ENCODE peak calls at places on chromosomes 2 and 18, in six cellular contexts. One of them, this sample, is unnamed. For H3K36me3, the result is how much of the 10 kb centered on the place peaks cover.

GRCh38 chr2:128768066-128768465 is 449.4 kb upstream of the HS6ST1 start:
- DNase-seq in IMR-90: no peak
- DNase-seq in SJSA1: no peak
- DNase-seq in hepatocyte: no peak
- DNase-seq in CD8-positive, alpha-beta T cell: no peak
- DNase-seq in effector memory CD4-positive, alpha-beta T cell: no peak
- DNase-seq in this sample: no peak

GRCh38 chr2:178219247-178219646 is 24.9 kb downstream of the OSBPL6 start:
- DNase-seq in IMR-90: no peak
- DNase-seq in SJSA1: no peak
- DNase-seq in hepatocyte: no peak
- DNase-seq in CD8-positive, alpha-beta T cell: no peak
- DNase-seq in effector memory CD4-positive, alpha-beta T cell: no peak
- DNase-seq in this sample: no peak

GRCh38 chr2:204064119-204064518 is 127.6 kb downstream of the ICOS start:
- DNase-seq in IMR-90: no peak
- DNase-seq in SJSA1: no peak
- DNase-seq in hepatocyte: no peak
- DNase-seq in CD8-positive, alpha-beta T cell: no peak
- DNase-seq in effector memory CD4-positive, alpha-beta T cell: no peak
- DNase-seq in this sample: no peak

GRCh38 chr18:46220116-46220515 is 115.9 kb downstream of the HAUS1 start:
- DNase-seq in IMR-90: peak
- DNase-seq in SJSA1: no peak
- DNase-seq in hepatocyte: no peak
- DNase-seq in CD8-positive, alpha-beta T cell: no peak
- DNase-seq in effector memory CD4-positive, alpha-beta T cell: no peak
- DNase-seq in this sample: no peak

GRCh38 chr2:230203110-230203676 is 16.6 kb downstream of the SP110 start:
- DNase-seq in IMR-90: no peak
- DNase-seq in SJSA1: no peak
- DNase-seq in hepatocyte: no peak
- DNase-seq in CD8-positive, alpha-beta T cell: no peak
- DNase-seq in effector memory CD4-positive, alpha-beta T cell: no peak
- DNase-seq in this sample: no peak

GRCh38 chr18:13265901-13266207 is 47.3 kb downstream of the LDLRAD4 start:
- DNase-seq in IMR-90: no peak
- DNase-seq in SJSA1: no peak
- DNase-seq in hepatocyte: no peak
- DNase-seq in CD8-positive, alpha-beta T cell: no peak
- DNase-seq in effector memory CD4-positive, alpha-beta T cell: no peak
- DNase-seq in this sample: no peak

GRCh38 chr2:97267411-97268074 is 154.6 kb downstream of the ANKRD36 start:
- DNase-seq in IMR-90: peak
- DNase-seq in SJSA1: peak
- DNase-seq in hepatocyte: peak
- DNase-seq in CD8-positive, alpha-beta T cell: peak
- DNase-seq in effector memory CD4-positive, alpha-beta T cell: no peak
- DNase-seq in this sample: peak

GRCh38 chr2:95062247-95062646 is 36.7 kb downstream of the MAL start:
- DNase-seq in IMR-90: no peak
- DNase-seq in SJSA1: no peak
- DNase-seq in hepatocyte: no peak
- DNase-seq in CD8-positive, alpha-beta T cell: no peak
- DNase-seq in effector memory CD4-positive, alpha-beta T cell: no peak
- DNase-seq in this sample: no peak

GRCh38 chr2:162524192-162524591 is 180.3 kb downstream of the GCA start:
- DNase-seq in IMR-90: no peak
- DNase-seq in SJSA1: no peak
- DNase-seq in hepatocyte: peak
- DNase-seq in CD8-positive, alpha-beta T cell: no peak
- DNase-seq in effector memory CD4-positive, alpha-beta T cell: no peak
- DNase-seq in this sample: peak

GRCh38 chr18:33483908-33484307 is 43.4 kb upstream of the CCDC178 start:
- DNase-seq in IMR-90: no peak
- DNase-seq in SJSA1: no peak
- DNase-seq in hepatocyte: no peak
- DNase-seq in CD8-positive, alpha-beta T cell: no peak
- DNase-seq in effector memory CD4-positive, alpha-beta T cell: no peak
- DNase-seq in this sample: no peak

GRCh38 chr18:49300538-49300937 is 159.9 kb downstream of the DYM start:
- DNase-seq in IMR-90: no peak
- DNase-seq in SJSA1: no peak
- DNase-seq in hepatocyte: no peak
- DNase-seq in CD8-positive, alpha-beta T cell: no peak
- DNase-seq in effector memory CD4-positive, alpha-beta T cell: no peak
- DNase-seq in this sample: no peak

GRCh38 chr2:112664689-112665088 is 18.9 kb downstream of the SLC20A1 start:
- DNase-seq in IMR-90: no peak
- DNase-seq in SJSA1: no peak
- DNase-seq in hepatocyte: no peak
- DNase-seq in CD8-positive, alpha-beta T cell: no peak
- DNase-seq in effector memory CD4-positive, alpha-beta T cell: no peak
- DNase-seq in this sample: no peak

GRCh38 chr18:71443726-71444480 is 1100.2 kb downstream of the CBLN2 start:
- DNase-seq in IMR-90: no peak
- DNase-seq in SJSA1: no peak
- DNase-seq in hepatocyte: no peak
- DNase-seq in CD8-positive, alpha-beta T cell: no peak
- DNase-seq in effector memory CD4-positive, alpha-beta T cell: no peak
- DNase-seq in this sample: no peak

GRCh38 chr18:76377359-76377756 is 117.7 kb downstream of the ZNF516 start:
- DNase-seq in IMR-90: no peak
- DNase-seq in SJSA1: no peak
- DNase-seq in hepatocyte: no peak
- DNase-seq in CD8-positive, alpha-beta T cell: no peak
- DNase-seq in effector memory CD4-positive, alpha-beta T cell: no peak
- DNase-seq in this sample: no peak

GRCh38 chr2:128901572-128902391 is 583.1 kb upstream of the HS6ST1 start:
- DNase-seq in IMR-90: no peak
- DNase-seq in SJSA1: no peak
- DNase-seq in hepatocyte: no peak
- DNase-seq in CD8-positive, alpha-beta T cell: no peak
- DNase-seq in effector memory CD4-positive, alpha-beta T cell: no peak
- DNase-seq in this sample: no peak

GRCh38 chr2:159615936-159616733 is at the start of gene BAZ2B:
- DNase-seq in IMR-90: peak
- DNase-seq in SJSA1: peak
- DNase-seq in hepatocyte: peak
- DNase-seq in CD8-positive, alpha-beta T cell: peak
- DNase-seq in effector memory CD4-positive, alpha-beta T cell: no peak
- DNase-seq in this sample: peak

GRCh38 chr2:220057922-220058321 is 430.5 kb downstream of the SLC4A3 start:
- DNase-seq in IMR-90: no peak
- DNase-seq in SJSA1: no peak
- DNase-seq in hepatocyte: no peak
- DNase-seq in CD8-positive, alpha-beta T cell: no peak
- DNase-seq in effector memory CD4-positive, alpha-beta T cell: no peak
- DNase-seq in this sample: no peak

GRCh38 chr2:238424313-238424700 is 2.4 kb upstream of the ASB1 start:
- DNase-seq in IMR-90: peak
- DNase-seq in SJSA1: no peak
- DNase-seq in hepatocyte: no peak
- DNase-seq in CD8-positive, alpha-beta T cell: no peak
- DNase-seq in effector memory CD4-positive, alpha-beta T cell: no peak
- DNase-seq in this sample: no peak

GRCh38 chr2:179261161-179261825 is 3.3 kb downstream of the SESTD1 start:
- DNase-seq in IMR-90: no peak
- DNase-seq in SJSA1: no peak
- DNase-seq in hepatocyte: no peak
- DNase-seq in CD8-positive, alpha-beta T cell: no peak
- DNase-seq in effector memory CD4-positive, alpha-beta T cell: no peak
- DNase-seq in this sample: no peak

GRCh38 chr2:143379955-143380354 is 250.7 kb downstream of the ARHGAP15 start:
- DNase-seq in IMR-90: no peak
- DNase-seq in SJSA1: no peak
- DNase-seq in hepatocyte: no peak
- DNase-seq in CD8-positive, alpha-beta T cell: no peak
- DNase-seq in effector memory CD4-positive, alpha-beta T cell: no peak
- DNase-seq in this sample: no peak

GRCh38 chr2:216636570-216637450 is 3.6 kb downstream of the IGFBP2 start:
- DNase-seq in IMR-90: peak
- DNase-seq in SJSA1: no peak
- DNase-seq in hepatocyte: peak
- DNase-seq in CD8-positive, alpha-beta T cell: no peak
- DNase-seq in effector memory CD4-positive, alpha-beta T cell: no peak
- DNase-seq in this sample: peak

GRCh38 chr18:26922313-26922712 is 56.8 kb upstream of the AQP4 start:
- DNase-seq in IMR-90: no peak
- DNase-seq in SJSA1: no peak
- DNase-seq in hepatocyte: no peak
- DNase-seq in CD8-positive, alpha-beta T cell: no peak
- DNase-seq in effector memory CD4-positive, alpha-beta T cell: no peak
- DNase-seq in this sample: no peak

GRCh38 chr2:203904022-203904421 is 32.5 kb upstream of the ICOS start:
- DNase-seq in IMR-90: no peak
- DNase-seq in SJSA1: no peak
- DNase-seq in hepatocyte: no peak
- DNase-seq in CD8-positive, alpha-beta T cell: no peak
- DNase-seq in effector memory CD4-positive, alpha-beta T cell: no peak
- DNase-seq in this sample: no peak

GRCh38 chr2:69180974-69181373 is 168.0 kb downstream of the ANTXR1 start:
- DNase-seq in IMR-90: no peak
- DNase-seq in SJSA1: no peak
- DNase-seq in hepatocyte: no peak
- DNase-seq in CD8-positive, alpha-beta T cell: no peak
- DNase-seq in effector memory CD4-positive, alpha-beta T cell: no peak
- DNase-seq in this sample: no peak
- H3K36me3 ChIP-seq in IMR-90: under half
- H3K36me3 ChIP-seq in SJSA1: under half
- H3K36me3 ChIP-seq in hepatocyte: under half
- H3K36me3 ChIP-seq in CD8-positive, alpha-beta T cell: under half
- H3K36me3 ChIP-seq in effector memory CD4-positive, alpha-beta T cell: under half
- H3K36me3 ChIP-seq in this sample: under half

GRCh38 chr2:234869969-234870368 is 81.8 kb upstream of the SH3BP4 start:
- DNase-seq in IMR-90: no peak
- DNase-seq in SJSA1: no peak
- DNase-seq in hepatocyte: no peak
- DNase-seq in CD8-positive, alpha-beta T cell: no peak
- DNase-seq in effector memory CD4-positive, alpha-beta T cell: no peak
- DNase-seq in this sample: no peak
- H3K4me3 ChIP-seq in IMR-90: no peak
- H3K4me3 ChIP-seq in SJSA1: no peak
- H3K4me3 ChIP-seq in hepatocyte: no peak
- H3K4me3 ChIP-seq in CD8-positive, alpha-beta T cell: no peak
- H3K4me3 ChIP-seq in effector memory CD4-positive, alpha-beta T cell: no peak
- H3K4me3 ChIP-seq in this sample: no peak

DNA sequence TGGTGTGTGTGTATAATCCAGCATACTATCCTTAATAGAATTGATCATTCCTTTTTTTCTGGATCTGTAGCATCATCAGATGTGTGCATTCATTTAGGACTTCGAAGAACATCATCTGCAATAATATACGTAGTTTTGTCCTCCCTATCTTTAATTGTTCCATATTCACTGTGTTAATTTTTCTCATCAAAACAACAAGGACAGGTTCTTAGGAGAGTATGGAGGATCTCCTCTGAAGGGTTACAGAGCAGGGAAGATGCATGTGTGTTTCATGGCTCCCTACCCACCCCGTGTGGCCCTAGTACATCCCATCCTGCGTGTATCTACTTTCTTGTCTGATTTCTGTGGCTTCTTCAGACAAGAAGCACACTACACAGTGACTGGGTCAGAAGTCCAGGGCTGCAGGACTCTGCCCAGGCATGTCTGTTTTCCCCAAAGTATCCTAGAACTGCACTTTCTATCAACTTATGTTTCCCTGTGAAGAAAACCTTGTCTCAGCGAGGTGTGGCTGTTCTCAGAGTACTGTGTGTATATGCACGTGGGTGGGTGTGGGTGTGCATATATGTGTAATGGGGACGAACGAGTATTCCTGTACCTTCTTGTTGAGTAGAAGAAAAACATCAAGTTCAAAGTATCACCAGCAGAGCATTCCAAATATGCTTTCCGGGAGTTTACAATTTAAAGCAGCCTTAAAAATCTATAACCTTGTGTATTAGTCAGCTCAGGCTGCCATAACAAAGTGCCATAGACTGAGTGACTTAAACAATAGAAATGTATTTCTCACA is 220.4 kb upstream of the FOSL2 start:
- DNase-seq in IMR-90: peak
- DNase-seq in SJSA1: no peak
- DNase-seq in hepatocyte: peak
- DNase-seq in CD8-positive, alpha-beta T cell: no peak
- DNase-seq in effector memory CD4-positive, alpha-beta T cell: no peak
- DNase-seq in this sample: no peak
- H3K36me3 ChIP-seq in IMR-90: under half
- H3K36me3 ChIP-seq in SJSA1: under half
- H3K36me3 ChIP-seq in hepatocyte: under half
- H3K36me3 ChIP-seq in CD8-positive, alpha-beta T cell: under half
- H3K36me3 ChIP-seq in effector memory CD4-positive, alpha-beta T cell: under half
- H3K36me3 ChIP-seq in this sample: under half

DNA sequence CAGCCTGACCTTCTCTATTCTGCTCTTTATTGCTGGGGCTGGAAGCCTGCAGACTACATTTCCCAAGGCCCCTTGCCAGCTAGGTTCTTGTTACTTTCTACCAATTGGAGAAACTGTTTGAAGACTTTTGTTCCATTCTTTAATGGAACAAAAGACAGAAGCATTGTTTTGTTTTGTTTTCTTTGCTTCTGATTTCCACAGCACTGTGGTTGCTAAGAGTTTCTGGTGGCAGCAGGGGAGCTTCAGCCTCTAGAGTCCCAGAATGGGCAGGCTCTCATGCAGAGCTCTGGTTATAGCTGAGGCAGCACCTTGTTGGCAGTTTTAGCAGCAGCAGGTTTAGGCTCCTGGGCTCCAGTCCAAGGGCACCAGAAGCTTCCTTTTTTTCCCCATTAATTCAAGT is 234.3 kb downstream of the ETAA1 start:
- DNase-seq in IMR-90: no peak
- DNase-seq in SJSA1: no peak
- DNase-seq in hepatocyte: no peak
- DNase-seq in CD8-positive, alpha-beta T cell: no peak
- DNase-seq in effector memory CD4-positive, alpha-beta T cell: no peak
- DNase-seq in this sample: no peak
- H3K4me3 ChIP-seq in IMR-90: no peak
- H3K4me3 ChIP-seq in SJSA1: no peak
- H3K4me3 ChIP-seq in hepatocyte: no peak
- H3K4me3 ChIP-seq in CD8-positive, alpha-beta T cell: no peak
- H3K4me3 ChIP-seq in effector memory CD4-positive, alpha-beta T cell: no peak
- H3K4me3 ChIP-seq in this sample: no peak

DNA sequence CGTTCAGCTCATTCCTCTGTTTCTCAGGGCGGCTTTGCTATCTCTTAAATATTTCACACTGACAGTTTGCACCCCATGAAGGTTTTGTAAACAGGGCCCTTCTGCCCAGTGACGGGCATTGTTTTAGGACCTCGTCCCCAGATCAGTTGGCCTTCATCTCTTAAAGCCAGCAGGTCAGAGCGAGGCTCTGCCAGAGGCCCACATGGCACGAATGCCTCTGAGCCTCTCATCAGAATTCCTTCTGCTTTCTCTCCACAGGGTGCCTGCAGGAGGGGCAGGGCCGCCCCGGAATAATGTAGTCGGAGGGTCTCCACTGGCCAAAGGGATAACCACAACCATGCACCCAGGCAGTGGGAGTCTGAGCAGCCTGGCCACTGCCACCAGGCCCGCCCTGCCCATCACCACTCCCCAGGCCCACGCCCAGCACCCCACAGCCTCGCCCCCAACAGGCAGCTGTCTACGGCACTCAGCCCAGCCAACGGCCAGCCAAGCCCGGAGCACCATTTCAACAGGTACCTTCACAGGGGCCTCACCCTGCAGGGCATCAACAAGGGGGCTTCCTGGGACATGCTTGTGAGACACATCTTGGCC is 177.0 kb downstream of the SEPTIN10 start:
- DNase-seq in IMR-90: no peak
- DNase-seq in SJSA1: no peak
- DNase-seq in hepatocyte: no peak
- DNase-seq in CD8-positive, alpha-beta T cell: no peak
- DNase-seq in effector memory CD4-positive, alpha-beta T cell: no peak
- DNase-seq in this sample: peak
- H3K36me3 ChIP-seq in IMR-90: under half
- H3K36me3 ChIP-seq in SJSA1: under half
- H3K36me3 ChIP-seq in hepatocyte: under half
- H3K36me3 ChIP-seq in CD8-positive, alpha-beta T cell: under half
- H3K36me3 ChIP-seq in effector memory CD4-positive, alpha-beta T cell: under half
- H3K36me3 ChIP-seq in this sample: under half